ENCODE peak calls at places on chromosomes 4 and X, in seven cellular contexts. G is cardiac muscle cell, J is hepatocyte, S is WTC11, C is heart left ventricle, R is upper lobe of left lung, Q is A673. D is an unnamed sample.

GRCh38 chrX:9635368-9635767 is 130.3 kb downstream of the GPR143 start:
- DNase-seq in C (peak), G (no peak), S (no peak), J (no peak), Q (no peak), R (no peak), D (no peak)

GRCh38 chrX:130769835-130770234 is 133.2 kb downstream of the ENOX2 start:
- DNase-seq in G (peak), S (no peak), R (no peak), Q (peak), C (no peak), J (no peak), D (no peak)

GRCh38 chr4:41157009-41157408 is 57.3 kb downstream of the APBB2 start:
- DNase-seq in G (no peak), R (no peak), S (no peak), J (no peak), C (no peak), Q (no peak), D (no peak)

GRCh38 chr4:90174622-90175023 is 47.4 kb downstream of the CCSER1 start:
- DNase-seq in R (no peak), S (no peak), C (no peak), G (no peak), Q (no peak), J (peak), D (no peak)

GRCh38 chr4:179797718-179798117 is 2355.5 kb upstream of the AGA start:
- DNase-seq in J (no peak), C (no peak), G (no peak), Q (no peak), R (no peak), S (no peak), D (no peak)

GRCh38 chr4:151276787-151277557 is at the start of gene PRSS48:
- DNase-seq in S (peak), R (no peak), Q (peak), C (peak), G (peak), J (peak), D (no peak)

GRCh38 chrX:103488332-103488731 is 31.0 kb downstream of the RAB40A start:
- DNase-seq in C (no peak), J (no peak), G (peak), R (no peak), S (no peak), Q (peak), D (no peak)

GRCh38 chr4:19888587-19888986 is 363.1 kb upstream of the SLIT2 start:
- DNase-seq in G (no peak), J (no peak), C (no peak), Q (peak), S (no peak), R (no peak), D (no peak)

GRCh38 chr4:14961292-14961691 is 41.0 kb upstream of the CPEB2 start:
- DNase-seq in C (no peak), S (no peak), G (no peak), J (no peak), Q (no peak), R (no peak), D (no peak)

GRCh38 chr4:145887241-145887964 is 51.2 kb downstream of the ZNF827 start:
- DNase-seq in C (peak), G (no peak), R (no peak), Q (peak), J (no peak), S (no peak), D (no peak)

GRCh38 chr4:145890689-145891088 is 47.9 kb downstream of the ZNF827 start:
- DNase-seq in Q (peak), G (no peak), R (no peak), J (no peak), S (no peak), C (no peak), D (no peak)

GRCh38 chr4:145885666-145886065 is 53.0 kb downstream of the ZNF827 start:
- DNase-seq in R (no peak), S (no peak), Q (no peak), G (no peak), J (no peak), C (no peak), D (no peak)

GRCh38 chr4:145886871-145887240 is 51.8 kb downstream of the ZNF827 start:
- DNase-seq in Q (no peak), R (no peak), S (no peak), G (peak), C (no peak), J (no peak), D (no peak)

DNA sequence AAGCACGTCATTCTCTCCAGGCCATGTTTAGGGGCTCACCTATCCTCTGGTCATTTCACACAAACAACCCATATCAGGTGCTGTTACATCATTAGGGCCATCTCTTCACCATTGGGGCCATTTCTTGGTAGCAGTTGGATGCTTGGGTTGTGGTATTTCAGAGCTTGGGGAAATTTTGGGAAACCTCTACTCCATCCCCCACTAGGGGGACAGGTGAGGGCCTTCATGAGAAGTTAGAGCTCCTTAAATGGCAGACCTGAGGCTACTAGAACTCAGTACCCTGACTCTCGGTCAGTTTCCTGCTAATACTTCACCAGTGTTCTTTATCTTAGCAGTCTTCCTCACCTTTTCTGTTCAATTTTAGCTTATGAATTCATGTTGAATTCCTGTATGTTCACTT is 50.2 kb downstream of the ZNF827 start:
- DNase-seq in S (no peak), J (no peak), G (no peak), C (no peak), R (no peak), Q (no peak), D (no peak)
- TF ChIP-seq CTCF in S (peak), J (no peak), G (no peak), C (no peak), R (no peak), Q (peak), D (peak)

DNA sequence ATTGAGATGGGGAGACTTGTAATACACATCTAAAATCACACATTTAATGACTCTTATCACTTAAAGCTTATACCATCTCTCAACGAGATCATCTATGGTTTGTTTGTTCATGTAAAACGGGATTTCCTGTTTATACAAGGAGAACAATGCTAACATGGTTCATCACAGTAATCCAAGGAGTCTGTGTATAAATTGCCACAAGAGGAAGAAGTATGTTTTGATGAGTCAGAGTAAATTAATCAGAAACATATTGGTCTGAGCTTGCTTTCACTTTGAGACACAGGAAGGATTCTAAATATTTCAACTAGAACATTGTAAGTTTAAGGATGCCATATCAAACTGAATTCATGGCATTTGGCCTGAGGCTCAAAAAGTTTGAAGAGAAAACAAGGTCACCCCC is 594.1 kb downstream of the GLUD2 start:
- DNase-seq in Q (peak), C (no peak), R (no peak), G (no peak), S (no peak), J (no peak), D (no peak)
- TF ChIP-seq CTCF in Q (no peak), C (no peak), R (no peak), G (no peak), S (no peak), J (no peak), D (no peak)

DNA sequence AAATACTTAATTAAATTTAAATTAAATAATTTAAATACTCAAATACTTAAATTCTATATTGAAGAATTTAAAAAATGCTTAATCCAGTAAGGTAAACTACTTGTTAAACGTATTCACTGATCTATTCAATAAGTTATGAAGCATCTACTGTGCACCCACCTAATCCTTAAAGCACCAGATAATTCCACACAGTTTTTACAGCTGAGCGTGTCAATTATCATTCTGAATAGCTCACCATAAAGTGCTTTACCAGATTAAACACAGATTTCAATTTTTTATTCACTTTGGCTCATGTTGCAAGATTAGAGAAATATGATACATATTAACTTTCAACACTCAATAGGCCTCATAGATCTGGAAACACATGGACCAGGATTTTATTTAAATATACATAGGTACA is 79.2 kb upstream of the DDIT4L start:
- DNase-seq in G (no peak), Q (no peak), C (no peak), S (no peak), J (no peak), R (no peak), D (no peak)
- TF ChIP-seq CTCF in G (no peak), Q (no peak), C (no peak), S (no peak), J (no peak), R (no peak), D (no peak)

GRCh38 chr4:107153956-107154355 is 117.8 kb upstream of the DKK2 start:
- DNase-seq in J (no peak), R (no peak), Q (peak), S (no peak), G (no peak), C (no peak), D (no peak)

GRCh38 chr4:107156443-107156842 is 120.3 kb upstream of the DKK2 start:
- DNase-seq in Q (no peak), R (no peak), J (no peak), S (no peak), G (no peak), C (no peak), D (no peak)

GRCh38 chr4:107155366-107155765 is 119.3 kb upstream of the DKK2 start:
- DNase-seq in R (no peak), J (no peak), C (no peak), Q (no peak), G (no peak), S (no peak), D (no peak)

GRCh38 chr4:107151173-107151572 is 115.1 kb upstream of the DKK2 start:
- DNase-seq in C (no peak), S (no peak), R (no peak), J (no peak), Q (no peak), G (no peak), D (no peak)

DNA sequence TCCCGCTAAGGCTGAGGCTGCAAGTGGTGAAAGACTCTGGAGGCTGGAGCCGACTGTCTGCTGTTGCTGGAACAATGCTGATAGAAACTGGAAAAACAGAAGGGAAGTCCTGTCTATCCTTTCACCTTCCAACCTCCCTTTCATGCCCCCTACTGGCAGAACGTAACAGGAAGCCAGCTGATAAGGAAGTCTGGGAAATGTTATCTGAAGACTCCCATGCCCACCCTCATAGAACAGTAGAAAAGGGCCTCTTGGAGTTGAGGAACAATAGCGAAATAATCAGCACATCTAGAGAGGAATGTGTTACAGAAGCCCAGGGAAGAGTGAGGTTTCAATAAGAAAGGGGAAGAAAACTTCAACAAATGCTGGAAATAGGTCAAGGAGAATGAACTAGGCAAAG is 117.1 kb upstream of the DKK2 start:
- DNase-seq in R (no peak), G (peak), C (no peak), S (peak), Q (peak), J (peak), D (no peak)
- TF ChIP-seq CTCF in R (no peak), G (peak), C (no peak), S (peak), Q (peak), J (no peak), D (peak)

GRCh38 chr4:22689428-22689827 is 3.3 kb upstream of the GBA3 start:
- DNase-seq in R (no peak), S (no peak), G (no peak), Q (no peak), C (no peak), J (no peak), D (no peak)

GRCh38 chr4:22695917-22696316 is 3.2 kb downstream of the GBA3 start:
- DNase-seq in R (no peak), C (no peak), G (no peak), J (no peak), Q (no peak), S (no peak), D (no peak)

GRCh38 chr4:22695011-22695410 is 2.3 kb downstream of the GBA3 start:
- DNase-seq in S (no peak), R (no peak), J (no peak), G (no peak), Q (no peak), C (no peak), D (no peak)

GRCh38 chr4:22688236-22688635 is 4.5 kb upstream of the GBA3 start:
- DNase-seq in G (no peak), R (no peak), C (no peak), Q (no peak), J (no peak), S (no peak), D (no peak)

GRCh38 chr4:22692736-22693135 is at the start of gene GBA3:
- DNase-seq in G (no peak), R (no peak), C (no peak), J (peak), S (peak), Q (no peak), D (no peak)
- TF ChIP-seq CTCF in G (no peak), R (no peak), C (no peak), J (no peak), S (no peak), Q (no peak), D (no peak)

GRCh38 chr4:153522800-153523089 is 56.6 kb downstream of the TMEM131L start:
- DNase-seq in Q (no peak), G (no peak), C (no peak), J (no peak), S (no peak), R (no peak), D (no peak)

GRCh38 chr4:153520227-153520626 is 54.1 kb downstream of the TMEM131L start:
- DNase-seq in S (no peak), R (no peak), Q (no peak), G (no peak), C (no peak), J (no peak), D (no peak)

GRCh38 chr4:153521995-153522799 is 56.0 kb downstream of the TMEM131L start:
- DNase-seq in J (no peak), Q (no peak), C (no peak), S (no peak), G (no peak), R (no peak), D (no peak)

GRCh38 chr4:153520871-153521329 is 54.7 kb downstream of the TMEM131L start:
- DNase-seq in Q (no peak), G (no peak), J (no peak), R (no peak), S (no peak), C (no peak), D (no peak)

GRCh38 chr4:153521467-153521866 is 55.3 kb downstream of the TMEM131L start:
- DNase-seq in Q (no peak), J (no peak), G (no peak), R (no peak), S (no peak), C (no peak), D (no peak)
- TF ChIP-seq CTCF in Q (no peak), J (no peak), G (no peak), R (no peak), S (no peak), C (no peak), D (no peak)

GRCh38 chr4:173758132-173758531 is 228.1 kb upstream of the HAND2 start:
- DNase-seq in C (no peak), S (no peak), G (no peak), J (no peak), R (no peak), Q (no peak), D (no peak)

GRCh38 chr4:173747537-173748257 is 217.7 kb upstream of the HAND2 start:
- DNase-seq in S (no peak), G (no peak), J (no peak), Q (no peak), R (no peak), C (no peak), D (no peak)

GRCh38 chr4:173753408-173753807 is 223.4 kb upstream of the HAND2 start:
- DNase-seq in C (no peak), J (no peak), G (no peak), R (no peak), Q (no peak), S (no peak), D (no peak)

GRCh38 chr4:173748353-173748752 is 218.3 kb upstream of the HAND2 start:
- DNase-seq in S (no peak), R (no peak), J (peak), G (peak), Q (peak), C (no peak), D (no peak)

GRCh38 chr4:173752610-173753009 is 222.6 kb upstream of the HAND2 start:
- DNase-seq in J (no peak), S (peak), G (peak), C (no peak), Q (peak), R (no peak), D (no peak)
- TF ChIP-seq CTCF in J (peak), S (peak), G (peak), C (peak), Q (peak), R (no peak), D (peak)

DNA sequence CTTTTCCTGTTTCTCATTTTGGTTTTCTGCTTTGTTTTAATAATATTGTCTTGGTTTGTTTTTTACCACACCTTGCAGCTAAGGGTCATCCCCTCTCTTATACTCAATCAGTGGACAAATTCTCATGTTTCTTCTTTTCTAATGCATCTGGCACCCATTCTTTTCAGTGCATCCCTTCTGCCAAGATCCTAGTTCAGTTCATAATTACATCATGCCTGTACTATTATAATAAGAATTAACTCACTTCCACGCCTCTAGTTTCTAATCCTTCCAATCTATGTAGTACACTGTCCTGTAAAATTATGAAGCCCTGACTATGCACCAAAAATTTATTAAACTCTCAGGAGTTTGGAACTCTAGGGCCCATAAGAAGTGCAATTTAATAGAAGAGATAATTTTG is 126.1 kb downstream of the FAT4 start:
- DNase-seq in G (no peak), C (no peak), Q (no peak), J (no peak), R (no peak), S (no peak), D (no peak)
- TF ChIP-seq CTCF in G (no peak), C (no peak), Q (no peak), J (no peak), R (no peak), S (no peak), D (no peak)